ENCODE peak calls at places on chromosomes 16 and 17, in four cellular contexts. D, Q, U and T are unnamed samples.

GRCh38 chr16:49643429-49644142 is 212.3 kb downstream of the ZNF423 start:
- DNase-seq in U (no peak), Q (no peak), D (no peak), T (no peak)

GRCh38 chr17:60151355-60151754 is 1.6 kb downstream of the CA4 start:
- DNase-seq in D (no peak), U (no peak), Q (no peak), T (no peak)

GRCh38 chr17:17354560-17355357 is 51.6 kb downstream of the NT5M start:
- DNase-seq in D (peak), Q (peak), U (peak), T (peak)

GRCh38 chr16:4744758-4745569 is 10.6 kb downstream of the DNAAF8 start:
- DNase-seq in Q (no peak), U (no peak), D (no peak), T (no peak)

GRCh38 chr16:87881327-87882200 is 12.3 kb upstream of the SLC7A5 start:
- DNase-seq in D (no peak), Q (no peak), U (no peak), T (no peak)

GRCh38 chr17:76542566-76542971 is 2.7 kb downstream of the PRCD start:
- DNase-seq in D (no peak), Q (no peak), U (no peak), T (peak)

GRCh38 chr17:80453980-80454556 is 22.3 kb downstream of the NPTX1 start:
- DNase-seq in U (no peak), D (no peak), Q (no peak), T (no peak)

GRCh38 chr17:5438716-5439445 is at the start of gene C1QBP:
- DNase-seq in D (peak), Q (peak), U (peak), T (peak)

GRCh38 chr17:40151414-40151955 is 11.1 kb downstream of the CASC3 start:
- DNase-seq in U (no peak), D (no peak), Q (no peak), T (no peak)

GRCh38 chr17:12622726-12623125 is 43.0 kb upstream of the MYOCD start:
- DNase-seq in Q (no peak), U (no peak), D (no peak), T (no peak)

GRCh38 chr17:68686108-68686988 is 85.2 kb upstream of the FAM20A start:
- DNase-seq in U (no peak), Q (no peak), D (no peak), T (peak)

GRCh38 chr17:77796201-77796860 is 162.2 kb upstream of the TNRC6C start:
- DNase-seq in U (no peak), D (no peak), Q (no peak), T (peak)

GRCh38 chr17:48047113-48047740 is 932 bp upstream of the NFE2L1 start:
- DNase-seq in D (peak), Q (no peak), U (no peak), T (no peak)

GRCh38 chr16:67499159-67499558 is 15.8 kb upstream of the AGRP start:
- DNase-seq in D (no peak), Q (peak), U (no peak), T (no peak)

GRCh38 chr16:9046667-9047055 is 44.8 kb upstream of the HAPSTR1 start:
- DNase-seq in U (no peak), D (no peak), Q (no peak), T (no peak)

GRCh38 chr17:16495980-16496819 is 4.2 kb upstream of the LRRC75A start:
- DNase-seq in Q (no peak), D (no peak), U (no peak), T (no peak)

GRCh38 chr16:71526111-71526998 is at the start of gene CHST4:
- DNase-seq in U (no peak), Q (no peak), D (peak), T (no peak)

DNA sequence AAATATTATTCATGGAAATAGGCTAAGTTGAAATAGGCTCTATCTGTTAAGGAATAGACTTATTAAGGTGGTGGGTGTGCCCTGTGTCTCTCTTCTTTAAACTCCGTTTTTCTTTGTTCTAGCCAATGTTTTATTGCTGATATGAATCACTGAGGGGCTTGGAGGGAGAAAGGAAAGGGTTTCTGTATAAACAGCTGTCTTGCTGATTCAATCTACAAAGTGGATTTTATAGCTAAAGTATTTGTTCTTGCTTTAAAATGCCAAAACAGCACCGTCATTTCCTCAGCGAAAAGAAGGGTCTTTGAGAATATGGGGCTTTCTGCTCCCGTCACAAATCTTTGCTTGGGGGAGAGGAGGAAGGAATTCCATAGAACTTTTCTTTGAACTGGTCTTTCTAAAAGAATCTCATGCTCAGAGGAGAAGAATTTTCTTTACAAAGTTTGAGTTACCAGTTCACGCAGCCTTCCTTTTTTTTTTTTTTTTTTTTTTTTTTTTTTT is 39.3 kb downstream of the MSI2 start:
- DNase-seq in U (no peak), Q (no peak), D (peak), T (no peak)
- H3K4me3 ChIP-seq in U (no peak), Q (no peak), D (no peak), T (no peak)

GRCh38 chr16:80938928-80939260 is 67.8 kb downstream of the CMC2 start:
- DNase-seq in D (no peak), U (no peak), Q (no peak), T (no peak)
- H3K4me3 ChIP-seq in D (no peak), U (no peak), Q (no peak), T (no peak)

GRCh38 chr17:29613371-29613837 is 9.3 kb downstream of the CORO6 start:
- DNase-seq in D (peak), Q (peak), U (peak), T (peak)
- H3K4me3 ChIP-seq in D (peak), Q (peak), U (peak), T (no peak)

DNA sequence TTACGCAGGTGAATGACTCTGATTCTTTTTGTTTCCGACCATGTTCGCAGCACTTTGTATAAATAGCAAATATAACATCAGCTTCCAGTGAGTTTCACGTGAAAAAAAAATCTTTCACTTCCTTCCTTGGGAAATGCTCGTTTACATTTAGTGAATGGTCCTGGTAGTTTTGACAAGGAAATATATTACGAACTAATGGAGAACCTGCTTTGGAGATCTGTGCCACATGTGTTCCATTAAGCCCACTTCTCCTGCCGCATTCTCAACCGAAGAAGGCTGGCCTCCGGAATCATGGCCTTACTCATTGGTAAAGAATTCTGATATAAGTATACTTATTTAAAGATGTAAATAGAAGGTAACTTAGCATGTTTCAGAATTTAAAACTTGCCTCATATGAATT is 3.6 kb downstream of the CRAMP1 start:
- DNase-seq in U (no peak), Q (no peak), D (no peak), T (no peak)
- H3K4me3 ChIP-seq in U (no peak), Q (no peak), D (no peak), T (no peak)